ENCODE peak calls at places on chromosomes 3 and 15, in nine cellular contexts. One of them, this sample, is unnamed.

GRCh38 chr3:31225923-31226322 is 306.8 kb upstream of the STT3B start:
- DNase-seq in HepG2: no peak
- DNase-seq in esophagus squamous epithelium: no peak
- DNase-seq in IMR-90: no peak
- DNase-seq in adrenal gland: no peak
- DNase-seq in body of pancreas: no peak
- DNase-seq in lower leg skin: no peak
- DNase-seq in NB4: peak
- DNase-seq in suprapubic skin: no peak
- DNase-seq in this sample: no peak

GRCh38 chr3:100001514-100002270 is 112.6 kb downstream of the FILIP1L start:
- DNase-seq in IMR-90: no peak
- DNase-seq in HepG2: no peak
- DNase-seq in lower leg skin: no peak
- DNase-seq in adrenal gland: no peak
- DNase-seq in esophagus squamous epithelium: no peak
- DNase-seq in suprapubic skin: no peak
- DNase-seq in body of pancreas: no peak
- DNase-seq in NB4: no peak
- DNase-seq in this sample: no peak

GRCh38 chr3:46348811-46349482 is 5.0 kb upstream of the CCR2 start:
- DNase-seq in lower leg skin: no peak
- DNase-seq in suprapubic skin: no peak
- DNase-seq in body of pancreas: no peak
- DNase-seq in adrenal gland: no peak
- DNase-seq in IMR-90: no peak
- DNase-seq in NB4: no peak
- DNase-seq in esophagus squamous epithelium: no peak
- DNase-seq in HepG2: no peak
- DNase-seq in this sample: no peak

GRCh38 chr15:79076661-79077060 is 13.9 kb downstream of the RASGRF1 start:
- DNase-seq in esophagus squamous epithelium: no peak
- DNase-seq in suprapubic skin: no peak
- DNase-seq in NB4: no peak
- DNase-seq in lower leg skin: no peak
- DNase-seq in IMR-90: no peak
- DNase-seq in adrenal gland: no peak
- DNase-seq in HepG2: no peak
- DNase-seq in body of pancreas: no peak
- DNase-seq in this sample: no peak

GRCh38 chr3:24400015-24400414 is 94.6 kb downstream of the THRB start:
- DNase-seq in body of pancreas: no peak
- DNase-seq in IMR-90: no peak
- DNase-seq in lower leg skin: no peak
- DNase-seq in adrenal gland: no peak
- DNase-seq in NB4: no peak
- DNase-seq in suprapubic skin: no peak
- DNase-seq in HepG2: no peak
- DNase-seq in esophagus squamous epithelium: no peak
- DNase-seq in this sample: no peak

GRCh38 chr3:100316656-100317069 is 17.9 kb upstream of the NIT2 start:
- DNase-seq in body of pancreas: peak
- DNase-seq in NB4: peak
- DNase-seq in lower leg skin: no peak
- DNase-seq in esophagus squamous epithelium: no peak
- DNase-seq in HepG2: peak
- DNase-seq in suprapubic skin: no peak
- DNase-seq in IMR-90: peak
- DNase-seq in adrenal gland: peak
- DNase-seq in this sample: no peak

GRCh38 chr15:57780461-57780860 is 73.9 kb downstream of the POLR2M start:
- DNase-seq in body of pancreas: no peak
- DNase-seq in suprapubic skin: no peak
- DNase-seq in HepG2: no peak
- DNase-seq in lower leg skin: no peak
- DNase-seq in IMR-90: no peak
- DNase-seq in NB4: no peak
- DNase-seq in adrenal gland: no peak
- DNase-seq in esophagus squamous epithelium: no peak
- DNase-seq in this sample: no peak

GRCh38 chr15:59632714-59633113 is 21.1 kb downstream of the GCNT3 start:
- DNase-seq in NB4: peak
- DNase-seq in IMR-90: no peak
- DNase-seq in suprapubic skin: no peak
- DNase-seq in adrenal gland: peak
- DNase-seq in esophagus squamous epithelium: no peak
- DNase-seq in lower leg skin: no peak
- DNase-seq in HepG2: peak
- DNase-seq in body of pancreas: no peak
- DNase-seq in this sample: no peak

GRCh38 chr3:159936541-159936940 is 52.1 kb upstream of the IL12A start:
- DNase-seq in body of pancreas: no peak
- DNase-seq in lower leg skin: no peak
- DNase-seq in HepG2: no peak
- DNase-seq in suprapubic skin: no peak
- DNase-seq in esophagus squamous epithelium: no peak
- DNase-seq in adrenal gland: no peak
- DNase-seq in IMR-90: peak
- DNase-seq in NB4: no peak
- DNase-seq in this sample: no peak

GRCh38 chr3:182713743-182714517 is 79.4 kb upstream of the ATP11B start:
- DNase-seq in IMR-90: peak
- DNase-seq in HepG2: peak
- DNase-seq in lower leg skin: no peak
- DNase-seq in body of pancreas: peak
- DNase-seq in adrenal gland: no peak
- DNase-seq in esophagus squamous epithelium: no peak
- DNase-seq in NB4: peak
- DNase-seq in suprapubic skin: no peak
- DNase-seq in this sample: no peak

GRCh38 chr3:89380006-89380405 is 272.6 kb downstream of the EPHA3 start:
- DNase-seq in esophagus squamous epithelium: no peak
- DNase-seq in NB4: peak
- DNase-seq in lower leg skin: no peak
- DNase-seq in IMR-90: peak
- DNase-seq in adrenal gland: no peak
- DNase-seq in suprapubic skin: no peak
- DNase-seq in HepG2: no peak
- DNase-seq in body of pancreas: no peak
- DNase-seq in this sample: no peak

GRCh38 chr3:119490153-119490552 is 8.2 kb upstream of the TIMMDC1 start:
- DNase-seq in adrenal gland: no peak
- DNase-seq in esophagus squamous epithelium: no peak
- DNase-seq in lower leg skin: no peak
- DNase-seq in IMR-90: no peak
- DNase-seq in suprapubic skin: no peak
- DNase-seq in body of pancreas: no peak
- DNase-seq in HepG2: no peak
- DNase-seq in NB4: no peak
- DNase-seq in this sample: no peak

GRCh38 chr3:106302451-106303221 is 433.8 kb upstream of the CBLB start:
- DNase-seq in lower leg skin: no peak
- DNase-seq in suprapubic skin: no peak
- DNase-seq in adrenal gland: no peak
- DNase-seq in IMR-90: no peak
- DNase-seq in NB4: no peak
- DNase-seq in esophagus squamous epithelium: no peak
- DNase-seq in body of pancreas: no peak
- DNase-seq in HepG2: no peak
- DNase-seq in this sample: no peak

GRCh38 chr3:157868168-157868567 is 238.1 kb downstream of the SHOX2 start:
- DNase-seq in HepG2: no peak
- DNase-seq in adrenal gland: no peak
- DNase-seq in esophagus squamous epithelium: no peak
- DNase-seq in NB4: no peak
- DNase-seq in suprapubic skin: no peak
- DNase-seq in body of pancreas: no peak
- DNase-seq in lower leg skin: no peak
- DNase-seq in IMR-90: peak
- DNase-seq in this sample: no peak

GRCh38 chr3:158801200-158801599 is 654 bp upstream of the MFSD1 start:
- DNase-seq in suprapubic skin: no peak
- DNase-seq in adrenal gland: no peak
- DNase-seq in IMR-90: no peak
- DNase-seq in esophagus squamous epithelium: no peak
- DNase-seq in HepG2: no peak
- DNase-seq in lower leg skin: no peak
- DNase-seq in NB4: peak
- DNase-seq in body of pancreas: no peak
- DNase-seq in this sample: no peak

GRCh38 chr15:82709421-82710207 is at the start of gene AP3B2:
- DNase-seq in HepG2: peak
- DNase-seq in adrenal gland: peak
- DNase-seq in esophagus squamous epithelium: no peak
- DNase-seq in body of pancreas: peak
- DNase-seq in suprapubic skin: peak
- DNase-seq in NB4: peak
- DNase-seq in lower leg skin: peak
- DNase-seq in IMR-90: peak
- DNase-seq in this sample: peak

GRCh38 chr3:45311953-45312795 is 76.2 kb upstream of the LARS2 start:
- DNase-seq in lower leg skin: no peak
- DNase-seq in NB4: no peak
- DNase-seq in suprapubic skin: no peak
- DNase-seq in HepG2: no peak
- DNase-seq in body of pancreas: no peak
- DNase-seq in IMR-90: peak
- DNase-seq in adrenal gland: no peak
- DNase-seq in esophagus squamous epithelium: no peak
- DNase-seq in this sample: no peak

GRCh38 chr3:115518100-115518852 is 105.0 kb upstream of the GAP43 start:
- DNase-seq in esophagus squamous epithelium: no peak
- DNase-seq in NB4: no peak
- DNase-seq in lower leg skin: no peak
- DNase-seq in IMR-90: peak
- DNase-seq in body of pancreas: peak
- DNase-seq in HepG2: no peak
- DNase-seq in adrenal gland: peak
- DNase-seq in suprapubic skin: peak
- DNase-seq in this sample: no peak

GRCh38 chr3:50817756-50818518 is 143.2 kb downstream of the DOCK3 start:
- DNase-seq in NB4: no peak
- DNase-seq in adrenal gland: no peak
- DNase-seq in IMR-90: no peak
- DNase-seq in HepG2: no peak
- DNase-seq in esophagus squamous epithelium: no peak
- DNase-seq in suprapubic skin: no peak
- DNase-seq in body of pancreas: no peak
- DNase-seq in lower leg skin: no peak
- DNase-seq in this sample: no peak
- TF ChIP-seq POLR2A in NB4: no peak
- TF ChIP-seq POLR2A in adrenal gland: no peak
- TF ChIP-seq POLR2A in IMR-90: no peak
- TF ChIP-seq POLR2A in HepG2: no peak
- TF ChIP-seq POLR2A in esophagus squamous epithelium: no peak
- TF ChIP-seq POLR2A in suprapubic skin: no peak
- TF ChIP-seq POLR2A in body of pancreas: no peak
- TF ChIP-seq POLR2A in lower leg skin: no peak
- TF ChIP-seq POLR2A in this sample: no peak

DNA sequence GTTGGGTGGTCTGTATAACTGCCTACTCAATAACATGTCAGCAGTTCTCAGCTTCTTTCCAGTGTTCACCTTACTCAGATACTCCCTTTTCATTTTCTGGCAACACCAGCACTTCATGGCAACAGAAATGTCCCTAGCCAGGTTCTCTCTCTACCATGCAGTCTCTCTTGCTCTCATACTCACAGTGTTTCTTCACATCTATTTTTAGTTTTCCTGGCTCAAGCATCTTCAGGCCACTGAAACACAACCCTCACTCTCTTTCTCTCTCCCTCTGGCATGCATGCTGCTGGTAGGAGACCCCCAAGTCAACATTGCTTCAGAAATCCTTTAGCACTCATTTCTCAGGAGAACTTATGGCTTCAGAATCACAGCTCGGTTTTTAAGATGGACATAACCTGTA is at the start of gene CAPN3:
- DNase-seq in NB4: no peak
- DNase-seq in HepG2: no peak
- DNase-seq in IMR-90: no peak
- DNase-seq in suprapubic skin: no peak
- DNase-seq in adrenal gland: no peak
- DNase-seq in lower leg skin: no peak
- DNase-seq in body of pancreas: no peak
- DNase-seq in esophagus squamous epithelium: no peak
- DNase-seq in this sample: no peak
- TF ChIP-seq POLR2A in NB4: no peak
- TF ChIP-seq POLR2A in HepG2: no peak
- TF ChIP-seq POLR2A in IMR-90: no peak
- TF ChIP-seq POLR2A in suprapubic skin: no peak
- TF ChIP-seq POLR2A in adrenal gland: no peak
- TF ChIP-seq POLR2A in lower leg skin: no peak
- TF ChIP-seq POLR2A in body of pancreas: no peak
- TF ChIP-seq POLR2A in esophagus squamous epithelium: no peak
- TF ChIP-seq POLR2A in this sample: no peak

DNA sequence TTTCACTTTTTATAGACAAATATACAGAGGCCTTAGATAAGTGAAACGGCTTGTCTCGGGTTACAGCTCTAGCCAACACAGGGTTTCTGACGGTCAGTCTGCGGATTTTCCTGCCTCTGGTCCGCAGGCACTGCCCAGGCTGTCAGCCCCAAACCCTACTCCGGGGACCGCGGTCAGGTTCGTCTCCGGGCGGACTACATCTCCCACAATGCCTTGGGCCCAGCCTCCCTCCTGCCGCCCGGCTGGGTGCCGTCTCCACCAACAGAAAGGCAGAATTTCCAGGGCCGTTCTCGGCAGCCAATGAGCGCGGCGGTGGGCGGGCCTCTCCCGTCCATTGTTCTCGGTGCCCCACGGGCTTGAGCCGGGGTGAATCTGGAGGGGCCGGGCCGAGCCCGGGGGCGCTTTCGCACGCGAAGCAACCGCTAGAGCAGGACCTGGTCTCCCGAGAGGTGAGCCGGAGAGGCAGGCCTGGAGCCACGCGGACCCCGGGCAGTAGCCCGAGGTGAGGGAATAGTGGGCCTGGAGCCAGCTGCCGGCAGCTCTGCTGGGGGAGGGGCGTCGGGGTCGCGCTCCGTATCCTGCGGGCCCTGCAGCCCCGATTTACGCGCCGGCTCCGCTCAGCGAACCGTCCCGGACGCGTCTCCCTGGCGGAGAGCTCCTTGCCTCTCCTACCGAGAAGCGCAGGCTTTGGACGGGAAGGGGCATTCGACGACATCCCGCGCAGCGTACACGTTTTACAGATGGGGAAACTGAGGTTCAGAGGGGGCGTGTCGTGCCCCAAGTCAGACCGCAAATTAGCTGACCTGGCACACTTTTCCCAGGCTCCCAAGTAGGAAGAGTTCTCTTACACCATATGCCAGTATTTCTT is at the start of gene ZSCAN2:
- DNase-seq in esophagus squamous epithelium: peak
- DNase-seq in suprapubic skin: peak
- DNase-seq in body of pancreas: peak
- DNase-seq in adrenal gland: peak
- DNase-seq in lower leg skin: peak
- DNase-seq in IMR-90: peak
- DNase-seq in HepG2: peak
- DNase-seq in NB4: peak
- DNase-seq in this sample: peak
- TF ChIP-seq POLR2A in esophagus squamous epithelium: peak
- TF ChIP-seq POLR2A in suprapubic skin: no peak
- TF ChIP-seq POLR2A in body of pancreas: peak
- TF ChIP-seq POLR2A in adrenal gland: no peak
- TF ChIP-seq POLR2A in lower leg skin: no peak
- TF ChIP-seq POLR2A in IMR-90: no peak
- TF ChIP-seq POLR2A in HepG2: peak
- TF ChIP-seq POLR2A in NB4: peak
- TF ChIP-seq POLR2A in this sample: no peak

GRCh38 chr15:92921215-92922131 is 21.3 kb downstream of the CHD2 start:
- DNase-seq in HepG2: no peak
- DNase-seq in suprapubic skin: no peak
- DNase-seq in adrenal gland: no peak
- DNase-seq in body of pancreas: peak
- DNase-seq in IMR-90: peak
- DNase-seq in NB4: no peak
- DNase-seq in esophagus squamous epithelium: no peak
- DNase-seq in lower leg skin: no peak
- DNase-seq in this sample: no peak
- TF ChIP-seq POLR2A in HepG2: no peak
- TF ChIP-seq POLR2A in suprapubic skin: no peak
- TF ChIP-seq POLR2A in adrenal gland: no peak
- TF ChIP-seq POLR2A in body of pancreas: no peak
- TF ChIP-seq POLR2A in IMR-90: no peak
- TF ChIP-seq POLR2A in NB4: no peak
- TF ChIP-seq POLR2A in esophagus squamous epithelium: peak
- TF ChIP-seq POLR2A in lower leg skin: no peak
- TF ChIP-seq POLR2A in this sample: no peak

This sample was measured in GM12891.